ENCODE peak calls at places on chromosomes 16 and 17, in eight cellular contexts. O is transverse colon, X is colonic mucosa, Z is lower leg skin, E is HFF-Myc, I is OCI-LY7, P is progenitor cell of endocrine pancreas, H is nephron progenitor cell. J is an unnamed sample.

GRCh38 chr17:39144414-39144813 is 7.0 kb downstream of the PLXDC1 start:
- DNase-seq in O (peak; percentile 70), X (peak; percentile 70), Z (peak; percentile 96), E (peak; percentile 70), I (no peak), P (no peak), H (no peak), J (no peak)

GRCh38 chr16:29821663-29822115 is 1.4 kb downstream of the MVP start:
- DNase-seq in O (peak; percentile 73), X (no peak), Z (no peak), E (no peak), I (no peak), P (no peak), H (no peak), J (no peak)

GRCh38 chr16:54210437-54211081 is 76.0 kb downstream of the IRX3 start:
- DNase-seq in O (no peak), X (no peak), Z (no peak), E (no peak), I (no peak), P (no peak), H (no peak), J (no peak)

GRCh38 chr17:43644081-43644480 is 17.6 kb downstream of the MEOX1 start:
- DNase-seq in O (no peak), X (no peak), Z (no peak), E (no peak), I (no peak), P (no peak), H (no peak), J (no peak)

GRCh38 chr16:19842758-19843157 is 41.9 kb downstream of the GPRC5B start:
- DNase-seq in O (no peak), X (no peak), Z (no peak), E (no peak), I (no peak), P (no peak), H (no peak), J (no peak)

GRCh38 chr16:85720319-85720637 is 30.6 kb downstream of the C16orf74 start:
- DNase-seq in O (peak; percentile 49), X (peak; percentile 52), Z (no peak), E (no peak), I (no peak), P (no peak), H (no peak), J (no peak)

GRCh38 chr16:15553313-15554088 is 89.5 kb downstream of the MARF1 start:
- DNase-seq in O (no peak), X (no peak), Z (no peak), E (no peak), I (no peak), P (no peak), H (no peak), J (peak; percentile 42)

GRCh38 chr17:27473748-27474609 is 17.7 kb downstream of the KSR1 start:
- DNase-seq in O (no peak), X (no peak), Z (no peak), E (no peak), I (peak; percentile 52), P (no peak), H (no peak), J (peak; percentile 94)

GRCh38 chr16:30767767-30768465 is 5.8 kb downstream of the RNF40 start:
- DNase-seq in O (no peak), X (no peak), Z (no peak), E (no peak), I (peak; percentile 38), P (no peak), H (no peak), J (no peak)

GRCh38 chr17:1484586-1485310 is 7.7 kb downstream of the MYO1C start:
- DNase-seq in O (peak; percentile 79), X (peak; percentile 83), Z (peak; percentile 93), E (no peak), I (peak; percentile 65), P (peak; percentile 41), H (peak; percentile 63), J (peak; percentile 51)

GRCh38 chr16:65634291-65634690 is 512.4 kb upstream of the CDH11 start:
- DNase-seq in O (no peak), X (no peak), Z (no peak), E (no peak), I (no peak), P (no peak), H (no peak), J (no peak)

DNA sequence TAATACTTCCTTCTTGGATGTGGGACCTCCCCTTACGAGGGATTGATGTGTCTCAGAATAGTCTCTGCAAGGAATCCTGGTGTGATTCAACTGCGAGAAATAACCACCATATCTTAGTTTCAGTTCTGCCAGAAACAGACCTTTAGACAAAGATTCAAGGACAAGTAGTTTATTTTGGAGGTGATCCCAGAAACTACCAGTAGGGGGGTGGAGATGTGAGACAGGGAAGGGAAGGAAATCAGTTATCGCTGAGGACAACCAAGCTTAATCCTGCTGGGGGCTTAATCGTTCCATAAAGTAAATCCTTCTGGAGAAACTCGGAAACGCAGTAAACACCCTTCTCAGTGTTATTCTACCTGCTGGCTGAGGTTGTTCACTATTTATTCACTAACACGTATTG is 5.0 kb upstream of the SDR42E1 start:
- DNase-seq in O (no peak), X (peak; percentile 54), Z (no peak), E (no peak), I (no peak), P (no peak), H (no peak), J (no peak)
- TF ChIP-seq CTCF in O (peak; percentile 39), X (peak; percentile 31), Z (no peak), E (peak; percentile 37), I (peak; percentile 56), P (peak; percentile 36), H (no peak), J (no peak)

GRCh38 chr17:42016952-42017865 is at the start of gene DNAJC7:
- DNase-seq in O (peak; percentile 91), X (peak; percentile 90), Z (peak; percentile 98), E (peak; percentile 67), I (peak; percentile 96), P (peak; percentile 77), H (peak; percentile 88), J (peak; percentile 94)
- TF ChIP-seq CTCF in O (no peak), X (no peak), Z (no peak), E (no peak), I (peak; percentile 33), P (no peak), H (no peak), J (no peak)

DNA sequence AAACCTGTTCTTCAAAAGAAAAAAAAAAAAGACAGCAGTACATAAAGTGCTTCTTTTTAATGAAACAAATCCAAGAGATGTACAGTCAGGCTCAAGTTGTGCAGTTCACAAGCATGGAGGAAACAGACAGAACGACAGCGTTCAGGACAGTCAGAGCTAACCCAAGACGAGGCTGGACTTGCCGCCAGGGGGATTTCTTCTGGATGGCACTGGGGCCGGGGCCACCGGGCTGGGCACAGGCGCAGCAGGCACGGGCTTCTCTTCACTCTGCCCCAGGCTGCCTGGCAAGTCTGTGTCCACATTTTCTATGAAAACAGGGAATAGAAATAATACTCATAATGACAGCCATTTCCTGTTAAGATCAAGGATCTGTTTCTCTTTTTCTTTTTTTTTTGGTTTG is 4.4 kb upstream of the NT5C start:
- DNase-seq in O (no peak), X (no peak), Z (no peak), E (no peak), I (no peak), P (no peak), H (no peak), J (no peak)
- TF ChIP-seq CTCF in O (no peak), X (no peak), Z (no peak), E (no peak), I (no peak), P (no peak), H (no peak), J (no peak)

GRCh38 chr17:61349350-61349749 is 50.3 kb upstream of the TBX2 start:
- DNase-seq in O (no peak), X (no peak), Z (no peak), E (no peak), I (no peak), P (no peak), H (no peak), J (peak; percentile 11)
- TF ChIP-seq CTCF in O (no peak), X (no peak), Z (no peak), E (peak; percentile 48), I (peak; percentile 37), P (peak; percentile 28), H (no peak), J (peak; percentile 28)

GRCh38 chr17:73783382-73783766 is 139.1 kb upstream of the SDK2 start:
- DNase-seq in O (no peak), X (no peak), Z (no peak), E (no peak), I (no peak), P (no peak), H (no peak), J (no peak)
- TF ChIP-seq CTCF in O (no peak), X (no peak), Z (no peak), E (no peak), I (peak; percentile 29), P (no peak), H (peak; percentile 5), J (no peak)

GRCh38 chr16:23015580-23015979 is 133.7 kb downstream of the USP31 start:
- DNase-seq in O (no peak), X (no peak), Z (no peak), E (no peak), I (no peak), P (no peak), H (no peak), J (no peak)

GRCh38 chr16:23014592-23014991 is 134.7 kb downstream of the USP31 start:
- DNase-seq in O (no peak), X (no peak), Z (no peak), E (no peak), I (no peak), P (no peak), H (no peak), J (peak; percentile 2)

GRCh38 chr16:23016372-23016771 is 132.9 kb downstream of the USP31 start:
- DNase-seq in O (peak; percentile 29), X (peak; percentile 54), Z (no peak), E (no peak), I (no peak), P (no peak), H (no peak), J (no peak)

GRCh38 chr16:23009075-23009474 is 140.2 kb downstream of the USP31 start:
- DNase-seq in O (no peak), X (no peak), Z (no peak), E (no peak), I (no peak), P (no peak), H (no peak), J (no peak)

DNA sequence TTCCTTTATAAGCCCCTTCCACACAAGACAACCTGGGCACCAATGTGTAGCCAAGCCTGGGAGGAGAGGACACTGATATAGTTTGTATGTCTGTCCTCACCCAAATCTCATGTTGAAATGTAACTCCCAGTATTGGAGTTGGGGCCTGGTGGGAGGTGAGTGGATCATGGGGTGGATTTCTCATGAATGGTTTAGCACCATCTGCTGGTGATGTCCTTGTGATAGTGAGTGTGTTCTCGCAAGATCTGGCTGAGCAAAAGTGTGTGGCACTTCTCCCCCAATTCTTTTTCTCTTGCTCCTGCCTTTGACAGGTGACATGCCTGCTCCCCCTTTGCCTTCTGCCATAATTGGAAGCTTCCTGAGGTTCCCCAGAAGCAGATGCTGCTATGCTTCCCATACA is 135.8 kb downstream of the USP31 start:
- DNase-seq in O (no peak), X (no peak), Z (no peak), E (no peak), I (peak; percentile 33), P (no peak), H (no peak), J (no peak)
- TF ChIP-seq CTCF in O (no peak), X (no peak), Z (no peak), E (no peak), I (peak; percentile 64), P (peak; percentile 18), H (no peak), J (no peak)